ENCODE peak calls at places on chromosomes 7 and 10, in ten cellular contexts. C is NCI-H146, X is tibial nerve, H is activated T-cell treated with anti-CD3 and anti-CD28 coated beads for 48 hours, D is fibroblast of pulmonary artery, N is adrenal gland, L is occipital lobe, G is nephron progenitor cell, B is AG08395, S is GM18507. Q is an unnamed sample.

GRCh38 chr7:158705234-158705890 is 758 bp upstream of the NCAPG2 start:
- DNase-seq in C (peak), X (no peak), H (no peak), D (no peak), N (no peak), L (no peak), G (no peak), B (no peak), S (no peak), Q (no peak)

GRCh38 chr7:131105294-131105802 is 222.3 kb upstream of the MKLN1 start:
- DNase-seq in C (peak), X (peak), H (no peak), D (no peak), N (peak), L (no peak), G (no peak), B (no peak), S (no peak), Q (no peak)

GRCh38 chr10:62450905-62451605 is 76.9 kb downstream of the ZNF365 start:
- DNase-seq in C (no peak), X (no peak), H (no peak), D (no peak), N (no peak), L (no peak), G (no peak), B (no peak), S (no peak), Q (no peak)

GRCh38 chr10:70233939-70234300 is 691 bp upstream of the PPA1 start:
- DNase-seq in C (no peak), X (no peak), H (no peak), D (no peak), N (no peak), L (no peak), G (no peak), B (no peak), S (no peak), Q (no peak)

GRCh38 chr7:98805956-98806838 is 63.6 kb downstream of the TMEM130 start:
- DNase-seq in C (no peak), X (no peak), H (no peak), D (no peak), N (no peak), L (no peak), G (no peak), B (no peak), S (no peak), Q (no peak)

GRCh38 chr7:92626281-92626846 is 36.2 kb upstream of the FAM133B start:
- DNase-seq in C (no peak), X (no peak), H (no peak), D (no peak), N (no peak), L (no peak), G (no peak), B (no peak), S (no peak), Q (no peak)

GRCh38 chr10:35379226-35380137 is 43.2 kb downstream of the CCNY start:
- DNase-seq in C (no peak), X (no peak), H (no peak), D (peak), N (peak), L (no peak), G (no peak), B (peak), S (peak), Q (no peak)

GRCh38 chr7:98569606-98570337 is 47.3 kb upstream of the NPTX2 start:
- DNase-seq in C (no peak), X (no peak), H (no peak), D (peak), N (peak), L (peak), G (no peak), B (peak), S (no peak), Q (no peak)

GRCh38 chr10:77949167-77949566 is 22.6 kb upstream of the DLG5 start:
- DNase-seq in C (no peak), X (no peak), H (no peak), D (peak), N (peak), L (no peak), G (peak), B (peak), S (no peak), Q (peak)

GRCh38 chr7:1555046-1555812 is 776 bp downstream of the TMEM184A start:
- DNase-seq in C (peak), X (no peak), H (no peak), D (peak), N (peak), L (no peak), G (peak), B (peak), S (no peak), Q (no peak)

GRCh38 chr7:106178593-106179134 is 66.6 kb upstream of the SYPL1 start:
- DNase-seq in C (peak), X (no peak), H (no peak), D (peak), N (no peak), L (no peak), G (no peak), B (peak), S (no peak), Q (no peak)

GRCh38 chr10:122341141-122341810 is 33.2 kb upstream of the PLEKHA1 start:
- DNase-seq in C (no peak), X (no peak), H (no peak), D (peak), N (no peak), L (no peak), G (no peak), B (no peak), S (no peak), Q (peak)

GRCh38 chr7:32762894-32763293 is 128.7 kb downstream of the KBTBD2 start:
- DNase-seq in C (no peak), X (no peak), H (no peak), D (no peak), N (no peak), L (no peak), G (peak), B (no peak), S (no peak), Q (no peak)

GRCh38 chr7:44650772-44651171 is 44.3 kb downstream of the OGDH start:
- DNase-seq in C (no peak), X (no peak), H (no peak), D (no peak), N (peak), L (no peak), G (no peak), B (no peak), S (no peak), Q (peak)

GRCh38 chr7:54860003-54860775 is 101.2 kb upstream of the SEC61G start:
- DNase-seq in C (no peak), X (no peak), H (no peak), D (no peak), N (no peak), L (no peak), G (no peak), B (no peak), S (no peak), Q (no peak)

GRCh38 chr10:73163096-73163495 is 4.7 kb downstream of the ECD start:
- DNase-seq in C (no peak), X (no peak), H (no peak), D (no peak), N (no peak), L (no peak), G (no peak), B (peak), S (no peak), Q (no peak)

GRCh38 chr7:1901431-1902210 is 231.5 kb downstream of the ELFN1 start:
- DNase-seq in C (no peak), X (no peak), H (no peak), D (no peak), N (no peak), L (no peak), G (no peak), B (no peak), S (no peak), Q (no peak)

GRCh38 chr10:112335866-112336265 is 38.0 kb upstream of the ACSL5 start:
- DNase-seq in C (no peak), X (no peak), H (no peak), D (no peak), N (no peak), L (no peak), G (no peak), B (no peak), S (no peak), Q (no peak)

GRCh38 chr7:28921822-28922221 is 36.3 kb downstream of the TRIL start:
- DNase-seq in C (peak), X (no peak), H (no peak), D (peak), N (peak), L (peak), G (peak), B (peak), S (peak), Q (peak)

GRCh38 chr7:666454-667292 is 59.8 kb upstream of the DNAAF5 start:
- DNase-seq in C (no peak), X (no peak), H (no peak), D (no peak), N (no peak), L (no peak), G (no peak), B (no peak), S (no peak), Q (no peak)

GRCh38 chr7:130945411-130945811 is 211.4 kb upstream of the KLF14 start:
- DNase-seq in C (no peak), X (no peak), H (no peak), D (no peak), N (no peak), L (no peak), G (no peak), B (no peak), S (no peak), Q (no peak)

GRCh38 chr10:131567279-131568162 is 256.0 kb upstream of the TCERG1L start:
- DNase-seq in C (no peak), X (no peak), H (no peak), D (no peak), N (no peak), L (no peak), G (no peak), B (no peak), S (no peak), Q (no peak)

GRCh38 chr10:71795248-71795647 is 21.9 kb upstream of the VSIR start:
- DNase-seq in C (no peak), X (no peak), H (no peak), D (peak), N (no peak), L (no peak), G (peak), B (peak), S (no peak), Q (peak)

GRCh38 chr10:33005322-33006282 is 47.6 kb upstream of the ITGB1 start:
- DNase-seq in C (peak), X (peak), H (peak), D (peak), N (peak), L (peak), G (peak), B (peak), S (no peak), Q (peak)

GRCh38 chr10:89426230-89426868 is 12.0 kb downstream of the IFIT5 start:
- DNase-seq in C (peak), X (no peak), H (no peak), D (peak), N (no peak), L (no peak), G (peak), B (peak), S (no peak), Q (no peak)

GRCh38 chr7:150778014-150778737 is 22.0 kb downstream of the TMEM176B start:
- DNase-seq in C (no peak), X (no peak), H (no peak), D (no peak), N (no peak), L (no peak), G (no peak), B (no peak), S (no peak), Q (no peak)

GRCh38 chr10:17527530-17528146 is 73.2 kb upstream of the ST8SIA6 start:
- DNase-seq in C (no peak), X (no peak), H (no peak), D (peak), N (no peak), L (no peak), G (no peak), B (peak), S (no peak), Q (no peak)

GRCh38 chr7:132395375-132395774 is 180.9 kb downstream of the PLXNA4 start:
- DNase-seq in C (no peak), X (no peak), H (no peak), D (no peak), N (no peak), L (no peak), G (no peak), B (no peak), S (no peak), Q (no peak)

GRCh38 chr10:58567652-58568051 is 55.0 kb downstream of the BICC1 start:
- DNase-seq in C (no peak), X (no peak), H (no peak), D (no peak), N (no peak), L (no peak), G (no peak), B (no peak), S (no peak), Q (no peak)

GRCh38 chr7:157713591-157713990 is 376.8 kb downstream of the DNAJB6 start:
- DNase-seq in C (no peak), X (no peak), H (no peak), D (no peak), N (no peak), L (no peak), G (no peak), B (no peak), S (no peak), Q (no peak)

GRCh38 chr10:3764626-3765375 is 20.2 kb downstream of the KLF6 start:
- DNase-seq in C (no peak), X (no peak), H (no peak), D (no peak), N (no peak), L (no peak), G (no peak), B (no peak), S (no peak), Q (no peak)

GRCh38 chr10:932589-932988 is 1.1 kb upstream of the LARP4B start:
- DNase-seq in C (no peak), X (no peak), H (no peak), D (no peak), N (peak), L (no peak), G (no peak), B (no peak), S (no peak), Q (no peak)

GRCh38 chr10:89518876-89519842 is 16.2 kb downstream of the SLC16A12 start:
- DNase-seq in C (no peak), X (no peak), H (no peak), D (peak), N (no peak), L (no peak), G (no peak), B (peak), S (no peak), Q (no peak)

GRCh38 chr7:18693401-18693800 is 197.9 kb downstream of the HDAC9 start:
- DNase-seq in C (no peak), X (no peak), H (no peak), D (peak), N (peak), L (no peak), G (no peak), B (peak), S (no peak), Q (peak)

GRCh38 chr10:123587110-123587509 is 79.0 kb upstream of the GPR26 start:
- DNase-seq in C (no peak), X (no peak), H (no peak), D (no peak), N (no peak), L (no peak), G (no peak), B (no peak), S (no peak), Q (no peak)